ENCODE peak calls at places on chromosomes 4 and X, in eight cellular contexts. W is gastrocnemius medialis, E is cardiac muscle cell, R is tibial artery, J is HL-60, U is HCT116, N is IMR-90, H is fibroblast of lung. P is an unnamed sample.

GRCh38 chr4:83370640-83370906 is 35.9 kb upstream of the HPSE start:
- DNase-seq in W (no peak), E (no peak), R (no peak), J (no peak), U (no peak), N (peak), H (peak), P (no peak)

GRCh38 chr4:158769175-158769831 is 477 bp downstream of the FNIP2 start:
- DNase-seq in W (peak), E (no peak), R (peak), J (no peak), U (no peak), N (no peak), H (peak), P (no peak)

GRCh38 chr4:101969965-101970364 is 179.4 kb downstream of the BANK1 start:
- DNase-seq in W (no peak), E (no peak), R (no peak), J (no peak), U (no peak), N (no peak), H (no peak), P (no peak)

GRCh38 chrX:17030580-17031285 is 84.3 kb downstream of the REPS2 start:
- DNase-seq in W (no peak), E (peak), R (no peak), J (no peak), U (no peak), N (no peak), H (peak), P (no peak)

GRCh38 chrX:119150163-119151135 is 22.8 kb upstream of the KIAA1210 start:
- DNase-seq in W (no peak), E (no peak), R (no peak), J (no peak), U (no peak), N (no peak), H (no peak), P (no peak)

GRCh38 chr4:137981277-137981676 is 260.9 kb downstream of the SLC7A11 start:
- DNase-seq in W (no peak), E (peak), R (no peak), J (no peak), U (peak), N (peak), H (peak), P (peak)

GRCh38 chrX:71995122-71995521 is 84.5 kb downstream of the NHSL2 start:
- DNase-seq in W (no peak), E (no peak), R (no peak), J (no peak), U (no peak), N (no peak), H (no peak), P (no peak)

GRCh38 chr4:174198396-174199179 is 84.9 kb downstream of the FBXO8 start:
- DNase-seq in W (no peak), E (peak), R (no peak), J (no peak), U (no peak), N (peak), H (peak), P (peak)

GRCh38 chr4:102137217-102137616 is 208.1 kb downstream of the SLC39A8 start:
- DNase-seq in W (no peak), E (no peak), R (no peak), J (no peak), U (no peak), N (no peak), H (no peak), P (no peak)

GRCh38 chr4:105184316-105184988 is 37.8 kb downstream of the TET2 start:
- DNase-seq in W (no peak), E (no peak), R (no peak), J (no peak), U (peak), N (peak), H (peak), P (no peak)

GRCh38 chrX:9197231-9197630 is 163.3 kb upstream of the FAM9B start:
- DNase-seq in W (no peak), E (peak), R (no peak), J (no peak), U (no peak), N (peak), H (peak), P (peak)

GRCh38 chr4:159206427-159206871 is 103.6 kb downstream of the RAPGEF2 start:
- DNase-seq in W (no peak), E (no peak), R (no peak), J (no peak), U (no peak), N (peak), H (peak), P (no peak)

GRCh38 chr4:152308925-152309324 is 227.0 kb downstream of the FBXW7 start:
- DNase-seq in W (no peak), E (no peak), R (no peak), J (no peak), U (no peak), N (no peak), H (no peak), P (no peak)

GRCh38 chr4:121462660-121463261 is 81.9 kb upstream of the QRFPR start:
- DNase-seq in W (no peak), E (peak), R (no peak), J (peak), U (peak), N (peak), H (peak), P (peak)

GRCh38 chr4:48985976-48986653 is at the start of gene CWH43:
- DNase-seq in W (no peak), E (no peak), R (no peak), J (no peak), U (no peak), N (no peak), H (no peak), P (no peak)

GRCh38 chr4:147981305-147981704 is 249.4 kb downstream of the ARHGAP10 start:
- DNase-seq in W (no peak), E (no peak), R (no peak), J (no peak), U (no peak), N (peak), H (peak), P (no peak)

GRCh38 chrX:2188316-2188715 is 312.5 kb downstream of the DHRSX start:
- DNase-seq in W (no peak), E (no peak), R (peak), J (no peak), U (peak), N (no peak), H (no peak), P (no peak)

GRCh38 chrX:2401201-2401589 is 99.6 kb downstream of the DHRSX start:
- DNase-seq in W (peak), E (peak), R (no peak), J (no peak), U (no peak), N (no peak), H (peak), P (no peak)

GRCh38 chr4:186726440-186727148 is 2.9 kb upstream of the FAT1 start:
- DNase-seq in W (no peak), E (peak), R (peak), J (no peak), U (peak), N (peak), H (peak), P (no peak)

GRCh38 chr4:139643042-139643895 is 22.4 kb upstream of the MGST2 start:
- DNase-seq in W (no peak), E (no peak), R (no peak), J (no peak), U (no peak), N (no peak), H (no peak), P (no peak)

GRCh38 chr4:168978001-168978700 is 31.9 kb downstream of the CBR4 start:
- DNase-seq in W (no peak), E (peak), R (no peak), J (no peak), U (no peak), N (peak), H (peak), P (no peak)

GRCh38 chr4:68209003-68209402 is 36.5 kb downstream of the TMPRSS11B start:
- DNase-seq in W (no peak), E (no peak), R (no peak), J (no peak), U (peak), N (no peak), H (no peak), P (no peak)

GRCh38 chr4:8820178-8821102 is 51.2 kb downstream of the HMX1 start:
- DNase-seq in W (no peak), E (no peak), R (peak), J (no peak), U (no peak), N (no peak), H (no peak), P (no peak)

GRCh38 chr4:152094851-152095700 is 334.3 kb upstream of the GATB start:
- DNase-seq in W (no peak), E (peak), R (no peak), J (no peak), U (no peak), N (peak), H (peak), P (no peak)

GRCh38 chr4:55503164-55503563 is 43.5 kb downstream of the CLOCK start:
- DNase-seq in W (no peak), E (peak), R (no peak), J (no peak), U (peak), N (peak), H (peak), P (peak)

GRCh38 chrX:47502591-47503222 is 19.7 kb upstream of the ZNF41 start:
- DNase-seq in W (no peak), E (peak), R (no peak), J (no peak), U (no peak), N (peak), H (peak), P (peak)

GRCh38 chrX:3384330-3384729 is 37.9 kb upstream of the MXRA5 start:
- DNase-seq in W (no peak), E (peak), R (no peak), J (no peak), U (no peak), N (no peak), H (peak), P (no peak)

GRCh38 chrX:36534900-36535299 is 473.3 kb upstream of the FAM47C start:
- DNase-seq in W (no peak), E (no peak), R (no peak), J (no peak), U (no peak), N (no peak), H (no peak), P (no peak)

GRCh38 chrX:153651540-153652079 is 4.6 kb downstream of the DUSP9 start:
- DNase-seq in W (no peak), E (no peak), R (no peak), J (no peak), U (no peak), N (no peak), H (no peak), P (no peak)

GRCh38 chrX:17495052-17495451 is 120.1 kb downstream of the NHS start:
- DNase-seq in W (no peak), E (no peak), R (no peak), J (no peak), U (no peak), N (no peak), H (no peak), P (no peak)

GRCh38 chr4:7134737-7135388 is 57.5 kb upstream of the SORCS2 start:
- DNase-seq in W (peak), E (peak), R (peak), J (no peak), U (no peak), N (peak), H (peak), P (peak)

GRCh38 chr4:40843696-40844095 is 93.9 kb downstream of the NSUN7 start:
- DNase-seq in W (no peak), E (no peak), R (peak), J (peak), U (no peak), N (no peak), H (no peak), P (no peak)

GRCh38 chr4:40984051-40984450 is 230.3 kb downstream of the APBB2 start:
- DNase-seq in W (peak), E (no peak), R (no peak), J (no peak), U (no peak), N (peak), H (peak), P (no peak)

GRCh38 chr4:89660851-89661250 is 176.1 kb downstream of the SNCA start:
- DNase-seq in W (no peak), E (peak), R (no peak), J (no peak), U (no peak), N (no peak), H (no peak), P (no peak)

GRCh38 chr4:18128241-18128640 is 106.7 kb upstream of the LCORL start:
- DNase-seq in W (no peak), E (no peak), R (no peak), J (no peak), U (no peak), N (no peak), H (no peak), P (no peak)

GRCh38 chrX:72569786-72570185 is 2.9 kb downstream of the HDAC8 start:
- DNase-seq in W (no peak), E (peak), R (no peak), J (no peak), U (no peak), N (peak), H (peak), P (peak)

GRCh38 chrX:24424948-24425347 is 40.1 kb upstream of the PDK3 start:
- DNase-seq in W (peak), E (peak), R (peak), J (no peak), U (no peak), N (peak), H (peak), P (peak)

GRCh38 chr4:25981749-25982148 is 67.7 kb downstream of the SMIM20 start:
- DNase-seq in W (no peak), E (no peak), R (no peak), J (no peak), U (no peak), N (no peak), H (no peak), P (no peak)

GRCh38 chr4:55184600-55185523 is 59.5 kb upstream of the KDR start:
- DNase-seq in W (no peak), E (peak), R (no peak), J (no peak), U (peak), N (peak), H (peak), P (peak)

DNA sequence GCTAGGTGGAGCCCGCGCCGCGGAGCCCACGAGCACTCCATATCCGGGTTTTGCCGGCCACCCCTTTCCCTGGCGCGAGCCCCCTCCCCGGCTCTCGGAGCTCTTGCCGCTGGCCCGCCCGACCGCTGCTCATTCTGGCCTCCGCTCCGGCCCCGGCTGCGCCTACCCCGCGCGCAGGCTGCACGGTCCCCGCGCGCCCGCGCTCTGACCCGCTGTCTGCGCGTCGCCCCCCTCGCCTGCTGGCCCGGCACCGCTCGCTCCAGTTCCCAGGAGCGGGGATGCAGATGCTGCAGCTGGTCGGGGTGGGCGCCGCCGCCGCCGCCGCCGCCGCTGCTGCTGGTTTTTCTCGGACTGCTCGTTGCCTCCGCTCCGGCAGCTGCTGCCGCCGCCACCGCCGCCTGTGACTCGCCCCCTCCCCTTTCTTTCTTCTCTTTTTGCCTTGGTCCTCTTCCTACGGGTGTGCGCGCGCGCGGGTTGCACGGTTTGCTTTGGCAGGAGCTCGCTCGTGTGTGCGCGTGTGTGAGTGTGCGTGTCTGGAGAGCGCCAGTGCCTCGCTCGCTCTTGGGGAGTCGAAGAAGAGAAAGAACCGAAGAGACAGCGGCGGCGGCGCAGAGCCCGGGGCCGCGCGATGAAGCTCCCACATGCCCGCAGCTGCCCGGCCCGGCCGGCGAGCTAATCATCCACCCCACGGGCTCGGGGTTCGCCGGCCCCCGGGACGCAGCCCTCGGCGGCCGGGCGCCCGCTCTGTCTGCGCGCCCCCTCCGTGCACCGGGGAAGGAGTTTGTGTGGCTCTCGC is at the start of gene ADGRL3:
- DNase-seq in W (no peak), E (peak), R (peak), J (no peak), U (no peak), N (peak), H (peak), P (no peak)
- H3K4me3 ChIP-seq in W (peak), E (peak), R (peak), J (peak), U (no peak), N (peak), H (no peak), P (peak)

GRCh38 chrX:137032378-137032694 is 1.5 kb downstream of the GPR101 start:
- DNase-seq in W (no peak), E (no peak), R (no peak), J (no peak), U (no peak), N (no peak), H (no peak), P (no peak)
- H3K4me3 ChIP-seq in W (peak), E (peak), R (peak), J (peak), U (no peak), N (peak), H (peak), P (peak)

DNA sequence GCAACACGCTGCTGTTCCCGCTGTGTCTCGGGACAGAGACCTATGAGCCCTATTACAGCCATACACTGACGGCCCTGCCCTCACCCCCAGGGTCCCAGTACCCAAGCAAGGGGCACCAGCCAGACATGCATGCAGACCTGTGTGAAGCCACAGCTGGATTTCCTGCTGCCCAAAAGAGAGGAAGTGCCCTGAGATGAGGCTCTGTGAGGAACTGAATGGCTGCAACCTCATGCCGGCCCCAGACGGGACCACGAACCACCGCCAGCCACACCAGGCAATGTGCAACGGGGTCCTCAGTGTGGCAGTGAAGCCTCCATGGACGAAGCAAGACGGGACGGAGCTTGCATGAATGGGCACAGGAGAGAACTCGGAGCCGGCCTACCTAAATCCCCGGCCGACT is 21.1 kb downstream of the CTBP1 start:
- DNase-seq in W (no peak), E (no peak), R (no peak), J (no peak), U (no peak), N (no peak), H (no peak), P (no peak)
- H3K4me3 ChIP-seq in W (no peak), E (no peak), R (no peak), J (no peak), U (no peak), N (no peak), H (no peak), P (no peak)

DNA sequence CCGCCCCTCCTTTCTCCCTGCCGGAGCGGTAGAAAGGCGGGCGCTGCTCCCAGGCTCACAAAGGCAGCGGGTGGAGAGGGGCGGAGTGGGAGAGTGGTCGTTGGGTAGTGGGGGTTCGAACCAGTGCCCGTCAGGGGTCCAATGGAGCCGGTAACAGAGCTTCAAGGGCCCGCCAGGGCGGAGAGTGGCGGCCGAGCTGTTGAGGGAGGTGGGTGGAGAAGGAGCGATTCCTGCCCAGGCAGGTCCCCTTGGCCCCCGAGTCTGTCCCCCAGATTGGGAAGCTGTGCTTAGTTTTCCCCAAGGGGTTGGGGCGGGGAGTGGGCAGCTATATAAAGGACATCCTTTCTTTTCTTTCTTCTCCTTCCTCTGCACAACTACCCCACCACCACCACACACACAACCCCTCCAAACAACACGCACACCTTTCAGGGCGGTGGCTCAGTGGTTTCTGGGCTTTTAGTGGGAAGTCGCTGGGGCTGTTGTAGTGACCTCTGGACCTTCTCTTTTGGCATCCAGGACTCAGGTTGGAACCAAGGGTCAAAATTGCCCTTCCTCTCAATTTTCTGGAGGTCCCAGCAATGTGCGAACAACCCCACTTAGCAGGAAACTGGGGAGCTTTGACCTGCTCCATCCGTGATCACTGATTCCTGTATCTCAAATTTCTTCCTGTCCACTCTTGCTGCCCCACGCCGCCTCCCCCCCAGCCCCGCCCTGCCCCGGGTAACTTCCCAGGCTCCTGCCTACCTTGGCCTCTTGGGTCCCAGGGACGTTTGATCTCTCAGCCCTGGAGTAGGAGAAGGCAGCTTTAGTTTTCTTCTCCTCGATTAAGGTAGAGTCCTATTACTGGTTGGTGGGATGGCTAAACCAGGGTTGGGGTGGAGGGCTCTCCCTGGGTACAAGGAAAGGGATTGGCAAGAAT is 1.9 kb downstream of the EFNB1 start:
- DNase-seq in W (no peak), E (no peak), R (no peak), J (no peak), U (no peak), N (no peak), H (no peak), P (no peak)
- H3K4me3 ChIP-seq in W (peak), E (peak), R (peak), J (no peak), U (peak), N (peak), H (peak), P (peak)

GRCh38 chr4:30790998-30791397 is 70.8 kb downstream of the PCDH7 start:
- DNase-seq in W (no peak), E (no peak), R (no peak), J (no peak), U (no peak), N (no peak), H (no peak), P (no peak)

GRCh38 chr4:30790123-30790522 is 70.0 kb downstream of the PCDH7 start:
- DNase-seq in W (no peak), E (no peak), R (no peak), J (no peak), U (no peak), N (no peak), H (no peak), P (no peak)

GRCh38 chr4:30792616-30793015 is 72.4 kb downstream of the PCDH7 start:
- DNase-seq in W (no peak), E (no peak), R (no peak), J (no peak), U (no peak), N (no peak), H (peak), P (no peak)

DNA sequence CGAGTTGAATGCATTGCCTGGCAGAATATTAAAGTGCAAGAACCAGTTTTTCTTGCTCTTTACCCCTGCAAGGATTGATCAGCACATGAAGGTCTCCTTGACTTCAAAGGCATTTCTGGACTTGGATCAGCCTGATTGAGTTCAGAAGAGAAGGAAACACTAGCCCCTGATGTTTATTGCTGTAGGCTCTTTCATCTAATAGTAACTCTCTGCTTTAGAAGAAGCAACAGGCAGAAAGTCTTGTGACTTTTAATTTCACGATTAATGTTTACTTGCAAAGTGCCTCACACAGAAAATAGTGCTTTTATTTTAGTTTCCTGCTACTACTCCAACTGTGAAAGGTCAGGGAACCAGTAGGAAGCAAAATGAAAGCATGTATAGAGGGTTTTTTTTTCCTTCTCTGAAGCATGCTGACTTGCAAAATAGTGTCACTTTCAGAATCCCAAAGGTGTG is 69.1 kb downstream of the PCDH7 start:
- DNase-seq in W (no peak), E (no peak), R (no peak), J (no peak), U (peak), N (no peak), H (no peak), P (no peak)
- H3K4me3 ChIP-seq in W (no peak), E (no peak), R (no peak), J (no peak), U (peak), N (no peak), H (no peak), P (no peak)

P was measured in skeletal muscle cell.